ENCODE peak calls at places on chromosomes 13 and 19, in six cellular contexts. S, H, D, E, N and A are unnamed samples.

GRCh38 chr13:40350283-40350992 is 316.0 kb downstream of the FOXO1 start:
- DNase-seq in D (no peak), E (peak; percentile 39), H (no peak), S (no peak), N (no peak), A (no peak)

GRCh38 chr19:54684537-54684936 is 21.8 kb downstream of the LILRB4 start:
- DNase-seq in N (no peak), D (no peak), H (peak; percentile 63), E (no peak), S (no peak), A (no peak)

GRCh38 chr13:75635101-75635620 is 969 bp upstream of the LMO7 start:
- DNase-seq in D (no peak), H (peak; percentile 3), E (no peak), N (no peak), S (no peak), A (no peak)

GRCh38 chr13:114015608-114016295 is 41.9 kb upstream of the C13orf46 start:
- DNase-seq in D (no peak), N (peak; percentile 88), H (peak; percentile 80), E (peak; percentile 85), S (peak; percentile 31), A (no peak)

GRCh38 chr13:95025116-95025515 is 276.1 kb downstream of the ABCC4 start:
- DNase-seq in N (no peak), H (no peak), D (no peak), E (no peak), S (no peak), A (no peak)

GRCh38 chr13:71797487-71797886 is 69.5 kb downstream of the DACH1 start:
- DNase-seq in D (peak; percentile 28), S (no peak), N (no peak), E (no peak), H (no peak), A (no peak)

GRCh38 chr19:32041681-32042292 is 303.6 kb upstream of the ZNF507 start:
- DNase-seq in S (peak; percentile 31), H (no peak), E (no peak), N (no peak), D (no peak), A (no peak)

GRCh38 chr19:7672522-7672921 is 3.7 kb downstream of the RETN start:
- DNase-seq in D (no peak), H (no peak), E (no peak), N (no peak), S (no peak), A (no peak)

GRCh38 chr19:41193420-41194156 is 569 bp downstream of the CYP2S1 start:
- DNase-seq in H (peak; percentile 39), N (no peak), S (no peak), E (no peak), D (no peak), A (no peak)

GRCh38 chr19:6417713-6418561 is 6.7 kb downstream of the KHSRP start:
- DNase-seq in E (no peak), S (peak; percentile 5), N (no peak), D (no peak), H (peak; percentile 13), A (no peak)

GRCh38 chr19:39479916-39480315 is 722 bp upstream of the TIMM50 start:
- DNase-seq in D (no peak), N (no peak), E (no peak), S (no peak), H (no peak), A (no peak)

GRCh38 chr13:113929628-113930615 is 44.0 kb downstream of the C13orf46 start:
- DNase-seq in D (no peak), H (no peak), E (no peak), S (no peak), N (no peak), A (no peak)